ENCODE peak calls at places on chromosome 21, in five cellular contexts. C, X, I, K and Y are unnamed samples.

GRCh38 chr21:43287974-43288755 is 119.4 kb downstream of the CRYAA start:
- DNase-seq in X (no peak), K (no peak), C (no peak), I (no peak), Y (no peak)

GRCh38 chr21:41112740-41113692 is 54.9 kb upstream of the BACE2 start:
- DNase-seq in C (peak), I (peak), X (peak), K (no peak), Y (peak)

GRCh38 chr21:24895885-24896734 is 711.2 kb downstream of the MRPL39 start:
- DNase-seq in X (peak), K (no peak), I (no peak), C (peak), Y (no peak)

GRCh38 chr21:33518899-33519298 is 23.0 kb downstream of the GART start:
- DNase-seq in X (no peak), K (no peak), C (no peak), I (no peak), Y (no peak)

GRCh38 chr21:45265721-45266517 is 21.8 kb downstream of the POFUT2 start:
- DNase-seq in X (no peak), I (no peak), C (no peak), K (no peak), Y (peak)

GRCh38 chr21:42425603-42425985 is 21.9 kb downstream of the UBASH3A start:
- DNase-seq in X (no peak), K (peak), I (peak), C (no peak), Y (no peak)

GRCh38 chr21:31158789-31159581 is 120.7 kb upstream of the KRTAP19-8 start:
- DNase-seq in C (peak), X (no peak), K (no peak), I (no peak), Y (no peak)

GRCh38 chr21:29888437-29888836 is 51.4 kb downstream of the GRIK1 start:
- DNase-seq in C (no peak), X (no peak), K (no peak), I (no peak), Y (no peak)

GRCh38 chr21:34528131-34528561 is 16.1 kb upstream of the KCNE1 start:
- DNase-seq in K (no peak), I (no peak), C (no peak), X (peak), Y (no peak)